ENCODE peak calls at places on chromosomes 3 and 15, in seven cellular contexts. O is tibial artery, T is H1, N is right atrium auricular region, X is adrenal gland, A is GM23338, L is mammary epithelial cell. K is an unnamed sample.

GRCh38 chr3:157782236-157782635 is 279.0 kb upstream of the VEPH1 start:
- DNase-seq in L (no peak), A (no peak), O (no peak), T (no peak), X (no peak), N (no peak), K (no peak)

GRCh38 chr3:142209655-142210054 is 15.7 kb downstream of the GK5 start:
- DNase-seq in T (no peak), O (peak; percentile 72), A (no peak), L (peak; percentile 47), X (peak; percentile 79), N (no peak), K (peak; percentile 81)

GRCh38 chr3:174533286-174533685 is 325.8 kb upstream of the NAALADL2 start:
- DNase-seq in L (peak; percentile 72), X (no peak), O (no peak), A (no peak), T (no peak), N (no peak), K (no peak)

GRCh38 chr3:72120806-72121778 is 336.1 kb upstream of the PROK2 start:
- DNase-seq in A (no peak), O (no peak), X (no peak), N (no peak), L (no peak), T (no peak), K (no peak)

GRCh38 chr15:67154249-67154648 is 88.8 kb downstream of the SMAD3 start:
- DNase-seq in A (no peak), N (no peak), O (peak; percentile 9), T (no peak), X (no peak), L (no peak), K (no peak)

GRCh38 chr3:52983336-52983807 is 62.5 kb downstream of the SFMBT1 start:
- DNase-seq in X (no peak), A (no peak), L (no peak), T (no peak), N (no peak), O (no peak), K (no peak)

GRCh38 chr3:66709464-66710058 is 208.7 kb upstream of the LRIG1 start:
- DNase-seq in X (no peak), A (no peak), L (no peak), T (peak; percentile 28), O (no peak), N (no peak), K (no peak)

GRCh38 chr3:115165701-115166100 is 18.6 kb upstream of the ZBTB20 start:
- DNase-seq in A (no peak), N (no peak), X (no peak), T (no peak), O (no peak), L (no peak), K (no peak)

GRCh38 chr3:185236969-185237368 is 16.9 kb downstream of the EHHADH start:
- DNase-seq in L (no peak), O (no peak), N (no peak), A (no peak), T (no peak), X (no peak), K (no peak)

GRCh38 chr15:87959080-87959479 is 297.5 kb downstream of the NTRK3 start:
- DNase-seq in X (no peak), A (peak; percentile 59), T (no peak), L (no peak), O (no peak), N (no peak), K (no peak)

GRCh38 chr3:185687479-185687878 is 101.4 kb downstream of the SENP2 start:
- DNase-seq in A (no peak), N (no peak), O (no peak), T (no peak), X (no peak), L (peak; percentile 48), K (peak; percentile 70)

GRCh38 chr3:172341482-172342059 is 106.7 kb downstream of the GHSR start:
- DNase-seq in L (peak; percentile 50), T (no peak), N (no peak), O (no peak), X (no peak), A (peak; percentile 77), K (peak; percentile 75)

GRCh38 chr3:115550285-115550741 is 73.0 kb upstream of the GAP43 start:
- DNase-seq in L (no peak), X (no peak), N (no peak), O (no peak), T (no peak), A (no peak), K (no peak)

GRCh38 chr3:116034071-116034470 is 410.8 kb downstream of the GAP43 start:
- DNase-seq in N (no peak), L (no peak), O (no peak), T (no peak), X (no peak), A (no peak), K (no peak)

GRCh38 chr3:190446492-190447301 is 3.0 kb downstream of the TMEM207 start:
- DNase-seq in X (peak; percentile 53), A (no peak), N (no peak), O (no peak), L (no peak), T (no peak), K (peak; percentile 19)

GRCh38 chr3:50567386-50568182 is at the start of gene C3orf18:
- DNase-seq in O (peak; percentile 96), L (no peak), X (peak; percentile 94), T (peak; percentile 96), N (peak; percentile 96), A (peak; percentile 98), K (peak; percentile 80)
- H3K4me1 ChIP-seq in O (peaks cover 20% of the 10 kb centered on the region), L (peaks cover 27% of the 10 kb centered on the region), X (peaks cover 12% of the 10 kb centered on the region), T (peaks cover 6% of the 10 kb centered on the region), N (peaks cover 33% of the 10 kb centered on the region), A (no peaks in the 10 kb centered on the region), K (no peaks in the 10 kb centered on the region)

GRCh38 chr3:41363830-41364523 is 164.7 kb downstream of the CTNNB1 start:
- DNase-seq in N (no peak), X (no peak), T (no peak), L (no peak), O (no peak), A (no peak), K (no peak)

GRCh38 chr3:41362638-41363559 is 163.6 kb downstream of the CTNNB1 start:
- DNase-seq in N (no peak), A (peak; percentile 69), T (peak; percentile 67), X (no peak), O (no peak), L (no peak), K (no peak)

GRCh38 chr3:41365973-41366372 is 166.7 kb downstream of the CTNNB1 start:
- DNase-seq in A (peak; percentile 47), T (no peak), N (no peak), O (no peak), X (no peak), L (no peak), K (no peak)

GRCh38 chr3:41369838-41370237 is 170.5 kb downstream of the CTNNB1 start:
- DNase-seq in N (no peak), O (no peak), X (no peak), A (peak; percentile 21), L (no peak), T (no peak), K (peak; percentile 9)

DNA sequence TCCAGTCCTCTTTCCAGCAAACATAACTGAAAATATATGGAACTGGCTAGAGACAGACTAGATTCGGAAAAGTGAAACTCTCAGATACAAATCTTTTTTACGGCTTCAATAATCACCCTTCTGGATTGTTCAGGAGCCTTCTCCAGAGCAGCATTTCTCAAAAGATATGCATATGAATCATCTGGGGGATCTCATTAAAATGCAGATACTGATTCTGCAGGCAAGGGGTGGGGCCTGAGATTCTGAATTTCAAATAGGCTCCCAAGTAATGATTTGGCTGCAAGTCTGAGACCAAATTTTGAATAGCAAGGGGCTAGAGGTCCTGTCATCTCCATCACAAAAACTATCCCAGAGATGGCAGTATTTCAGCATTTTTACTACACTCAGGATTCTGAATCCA is 165.4 kb downstream of the CTNNB1 start:
- DNase-seq in N (no peak), T (no peak), L (no peak), O (no peak), X (no peak), A (peak; percentile 25), K (peak; percentile 2)
- TF ChIP-seq CTCF in N (no peak), T (no peak), L (no peak), O (no peak), X (no peak), A (peak; percentile 34), K (no peak)

GRCh38 chr15:37101634-37102314 is 1.4 kb upstream of the MEIS2 start:
- DNase-seq in X (peak; percentile 86), T (peak; percentile 87), A (peak; percentile 86), O (peak; percentile 87), N (peak; percentile 81), L (peak; percentile 74), K (peak; percentile 68)

GRCh38 chr15:37102315-37103021 is 2.1 kb upstream of the MEIS2 start:
- DNase-seq in N (no peak), A (peak; percentile 85), T (peak; percentile 67), O (no peak), X (peak; percentile 47), L (no peak), K (peak; percentile 30)

GRCh38 chr15:37104413-37105392 is 4.4 kb upstream of the MEIS2 start:
- DNase-seq in L (no peak), N (no peak), A (no peak), T (no peak), X (no peak), O (no peak), K (no peak)

GRCh38 chr15:37105795-37106333 is 5.5 kb upstream of the MEIS2 start:
- DNase-seq in A (no peak), X (no peak), N (no peak), T (no peak), L (no peak), O (no peak), K (no peak)

GRCh38 chr15:37103475-37104071 is 3.2 kb upstream of the MEIS2 start:
- DNase-seq in L (no peak), T (no peak), X (no peak), N (no peak), O (no peak), A (no peak), K (no peak)
- H3K27ac ChIP-seq in L (no peak overlapping the region), T (no peak overlapping the region), X (peak overlapping the region; percentile 96), N (no peak overlapping the region), O (no peak overlapping the region), A (no peak overlapping the region), K (no peak overlapping the region)

GRCh38 chr3:151214459-151214858 is 11.4 kb upstream of the GPR171 start:
- DNase-seq in O (no peak), X (no peak), N (no peak), A (peak; percentile 56), L (no peak), T (no peak), K (no peak)

GRCh38 chr3:151217208-151217607 is 14.2 kb upstream of the GPR171 start:
- DNase-seq in A (no peak), N (no peak), X (no peak), O (no peak), L (no peak), T (no peak), K (no peak)

GRCh38 chr3:151218136-151218535 is 15.1 kb upstream of the GPR171 start:
- DNase-seq in A (no peak), L (no peak), N (no peak), X (no peak), T (no peak), O (no peak), K (no peak)

GRCh38 chr3:151216641-151217040 is 13.6 kb upstream of the GPR171 start:
- DNase-seq in O (no peak), A (no peak), L (no peak), X (no peak), T (no peak), N (no peak), K (no peak)

DNA sequence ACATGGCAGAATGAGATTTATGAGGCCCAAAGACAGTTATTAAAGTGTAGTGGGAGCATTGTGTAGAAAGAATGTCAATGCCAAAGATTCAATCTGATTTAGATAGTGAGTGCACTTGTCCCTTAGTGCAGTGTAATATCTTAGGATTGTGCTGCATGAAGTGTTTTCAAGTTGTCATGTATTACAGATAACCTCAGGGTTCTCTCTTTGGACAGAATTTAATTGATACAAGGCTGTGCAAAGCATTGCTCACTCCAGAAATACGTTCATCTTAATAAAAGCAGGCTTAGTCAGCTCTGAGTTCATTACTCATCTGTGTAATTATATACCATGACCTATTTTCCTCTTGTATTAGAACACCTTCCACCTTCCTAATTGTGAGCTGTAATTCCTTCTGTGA is 16.0 kb upstream of the GPR171 start:
- DNase-seq in O (no peak), L (peak; percentile 82), X (no peak), T (no peak), N (no peak), A (no peak), K (peak; percentile 8)
- H3K4me1 ChIP-seq in O (peaks cover 6% of the 10 kb centered on the region), L (peaks cover 10% of the 10 kb centered on the region), X (peaks cover 14% of the 10 kb centered on the region), T (peaks cover 4% of the 10 kb centered on the region), N (peaks cover 24% of the 10 kb centered on the region), A (peaks cover 19% of the 10 kb centered on the region), K (no peaks in the 10 kb centered on the region)

K was measured in A673.